ENCODE peak calls at places on chromosomes 3 and 15, in ten cellular contexts. M is hepatocyte, B is RPMI8226, Z is RKO, U is IMR-90, R is T-helper 17 cell, V is activated B cell treated with CpG ODN at 0.5 μM for 24 hours, T is mesenteric fat pad, A is GM23248, P is omental fat pad. C is an unnamed sample.

GRCh38 chr15:40857601-40858351 is 13.9 kb downstream of the SPINT1 start:
- DNase-seq in V (peak), P (peak), A (peak), Z (peak), B (peak), M (peak), U (peak), R (peak), T (no peak), C (peak)

GRCh38 chr3:13248640-13249039 is 171.5 kb downstream of the NUP210 start:
- DNase-seq in A (no peak), T (no peak), U (no peak), B (no peak), V (no peak), P (no peak), Z (no peak), R (no peak), M (no peak), C (no peak)

GRCh38 chr15:42401544-42402478 is 42.5 kb downstream of the CAPN3 start:
- DNase-seq in M (no peak), Z (peak), U (no peak), P (no peak), R (no peak), A (no peak), V (no peak), B (no peak), T (peak), C (no peak)

GRCh38 chr15:72968531-72968922 is 83.7 kb upstream of the NEO1 start:
- DNase-seq in Z (no peak), P (no peak), V (no peak), T (no peak), R (no peak), M (peak), B (peak), U (no peak), A (no peak), C (no peak)

GRCh38 chr3:177358085-177358967 is 161.0 kb upstream of the TBL1XR1 start:
- DNase-seq in M (peak), B (peak), U (peak), V (peak), Z (peak), P (no peak), A (peak), R (peak), T (no peak), C (peak)

GRCh38 chr3:109685084-109686079 is 348.0 kb upstream of the DPPA4 start:
- DNase-seq in V (no peak), U (peak), R (no peak), Z (peak), A (peak), T (no peak), M (peak), P (peak), B (no peak), C (peak)

GRCh38 chr3:172746476-172746875 is 4.0 kb upstream of the ECT2 start:
- DNase-seq in U (peak), Z (no peak), P (no peak), R (no peak), V (no peak), A (peak), B (no peak), M (no peak), T (no peak), C (no peak)

GRCh38 chr3:195164573-195165263 is 106.2 kb downstream of the XXYLT1 start:
- DNase-seq in R (no peak), Z (no peak), B (no peak), U (no peak), A (no peak), V (no peak), T (no peak), M (no peak), P (no peak), C (no peak)

GRCh38 chr3:63523100-63523499 is 129.4 kb upstream of the SNTN start:
- DNase-seq in B (no peak), R (no peak), Z (no peak), V (no peak), T (no peak), U (no peak), A (no peak), P (no peak), M (no peak), C (no peak)

GRCh38 chr3:126447456-126448106 is 28.1 kb downstream of the ZXDC start:
- DNase-seq in R (no peak), M (no peak), P (no peak), V (no peak), A (no peak), Z (no peak), T (no peak), B (no peak), U (peak), C (no peak)

GRCh38 chr15:65512807-65513416 is 4.6 kb downstream of the DPP8 start:
- DNase-seq in Z (no peak), P (no peak), B (no peak), V (no peak), R (no peak), M (no peak), T (no peak), U (no peak), A (peak), C (no peak)

GRCh38 chr3:146093928-146094327 is 67.1 kb downstream of the PLOD2 start:
- DNase-seq in R (no peak), V (no peak), U (peak), T (no peak), P (no peak), Z (no peak), A (peak), M (no peak), B (no peak), C (no peak)

GRCh38 chr3:45994661-45995369 is 809 bp downstream of the FYCO1 start:
- DNase-seq in Z (peak), P (no peak), V (no peak), T (no peak), R (peak), A (peak), U (no peak), B (peak), M (peak), C (no peak)

GRCh38 chr15:44033894-44034293 is 161.2 kb downstream of the FRMD5 start:
- DNase-seq in V (no peak), P (no peak), R (no peak), U (peak), B (peak), Z (peak), T (no peak), M (no peak), A (peak), C (peak)

GRCh38 chr15:64883997-64884511 is 27.6 kb upstream of the ANKDD1A start:
- DNase-seq in Z (peak), R (peak), A (peak), V (peak), M (peak), U (peak), T (no peak), P (peak), B (peak), C (peak)

GRCh38 chr15:84797212-84797611 is 19.9 kb upstream of the ALPK3 start:
- DNase-seq in R (no peak), V (no peak), P (no peak), A (peak), B (no peak), T (no peak), U (peak), Z (no peak), M (no peak), C (no peak)

C was measured in RCC 7860.